ENCODE peak calls at places on chromosomes 1 and 21, in four cellular contexts. P is BJ, U is HT1080, B is NCI-H2029. K is an unnamed sample.

GRCh38 chr1:186899577-186899976 is 70.8 kb downstream of the PLA2G4A start:
- DNase-seq in B (no peak), U (no peak), P (no peak), K (no peak)

GRCh38 chr1:94543003-94543402 is 1.4 kb upstream of the F3 start:
- DNase-seq in B (no peak), U (peak; percentile 78), P (no peak), K (peak; percentile 81)

GRCh38 chr1:117826551-117827078 is 102.8 kb downstream of the GDAP2 start:
- DNase-seq in P (peak; percentile 96), B (no peak), U (peak; percentile 92), K (peak; percentile 95)

GRCh38 chr1:152024228-152024627 is 12.6 kb downstream of the S100A11 start:
- DNase-seq in U (peak; percentile 20), P (no peak), B (no peak), K (no peak)

GRCh38 chr1:55827350-55827749 is 612.2 kb upstream of the USP24 start:
- DNase-seq in P (peak; percentile 92), U (peak; percentile 88), B (no peak), K (peak; percentile 96)

GRCh38 chr1:1899266-1899966 is 8.5 kb upstream of the GNB1 start:
- DNase-seq in B (no peak), U (no peak), P (no peak), K (no peak)

GRCh38 chr1:11860586-11860985 is 1.8 kb upstream of the NPPB start:
- DNase-seq in B (no peak), U (no peak), P (no peak), K (no peak)

GRCh38 chr1:193408782-193409293 is 222.4 kb upstream of the B3GALT2 start:
- DNase-seq in B (no peak), U (no peak), P (peak; percentile 76), K (peak; percentile 73)

GRCh38 chr21:41282412-41282811 is 34.2 kb upstream of the FAM3B start:
- DNase-seq in U (no peak), B (no peak), P (no peak), K (no peak)

GRCh38 chr1:151196292-151196800 is 2.0 kb upstream of the PIP5K1A start:
- DNase-seq in P (peak; percentile 62), U (peak; percentile 90), B (peak; percentile 72), K (peak; percentile 89)

GRCh38 chr1:20725189-20726106 is 7.1 kb downstream of the SH2D5 start:
- DNase-seq in B (no peak), P (no peak), U (peak; percentile 81), K (peak; percentile 62)

GRCh38 chr1:102879439-102879993 is 228.8 kb downstream of the COL11A1 start:
- DNase-seq in U (peak; percentile 93), P (no peak), B (no peak), K (peak; percentile 71)

GRCh38 chr1:8014381-8014988 is 11.6 kb downstream of the ERRFI1 start:
- DNase-seq in P (no peak), B (no peak), U (no peak), K (no peak)

GRCh38 chr1:3018576-3018975 is 2.7 kb upstream of the ACTRT2 start:
- DNase-seq in U (no peak), B (no peak), P (no peak), K (no peak)

GRCh38 chr1:84089470-84090261 is 54.4 kb upstream of the PRKACB start:
- DNase-seq in U (peak; percentile 88), B (no peak), P (no peak), K (peak; percentile 88)

GRCh38 chr1:201678264-201679101 is 139.6 kb downstream of the NAV1 start:
- DNase-seq in P (no peak), U (no peak), B (no peak), K (no peak)

GRCh38 chr1:23452011-23452411 is 27.5 kb upstream of the TCEA3 start:
- DNase-seq in P (no peak), B (peak; percentile 50), U (peak; percentile 49), K (peak; percentile 88)

GRCh38 chr21:35217504-35218060 is 168.5 kb upstream of the RUNX1 start:
- DNase-seq in P (peak; percentile 89), U (peak; percentile 94), B (peak; percentile 84), K (peak; percentile 77)

GRCh38 chr1:192983349-192983980 is 75.7 kb downstream of the UCHL5 start:
- DNase-seq in B (no peak), U (no peak), P (no peak), K (no peak)

GRCh38 chr1:156117414-156118174 is 3.1 kb downstream of the LMNA start:
- DNase-seq in U (no peak), B (no peak), P (no peak), K (peak; percentile 62)

GRCh38 chr1:172287207-172287606 is 133.3 kb upstream of the C1orf105 start:
- DNase-seq in B (no peak), U (peak; percentile 4), P (no peak), K (peak; percentile 79)

GRCh38 chr1:193590102-193590501 is 403.7 kb upstream of the B3GALT2 start:
- DNase-seq in P (no peak), B (peak; percentile 20), U (no peak), K (no peak)

GRCh38 chr1:9797049-9797448 is 26.7 kb downstream of the CLSTN1 start:
- DNase-seq in B (no peak), U (no peak), P (no peak), K (no peak)

GRCh38 chr1:39819091-39819812 is 30.6 kb upstream of the BMP8B start:
- DNase-seq in B (peak; percentile 100), P (no peak), U (peak; percentile 15), K (no peak)

K was measured in RPMI7951.